ENCODE peak calls at places on chromosomes 12 and 14, in eight cellular contexts. One of them, this sample, is unnamed.

GRCh38 chr12:62631531-62632520 is 165.2 kb downstream of the MON2 start:
- DNase-seq in erythroblast: peak; percentile 41
- DNase-seq in heart left ventricle: peak; percentile 81
- DNase-seq in tibial nerve: peak; percentile 45
- DNase-seq in A549: peak; percentile 68
- DNase-seq in IMR-90: peak; percentile 61
- DNase-seq in GM12891: peak; percentile 39
- DNase-seq in body of pancreas: peak; percentile 69
- DNase-seq in this sample: peak; percentile 78

GRCh38 chr12:10366875-10367274 is 23.0 kb downstream of the KLRK1 start:
- DNase-seq in erythroblast: peak; percentile 5
- DNase-seq in tibial nerve: no peak
- DNase-seq in heart left ventricle: no peak
- DNase-seq in A549: peak; percentile 70
- DNase-seq in body of pancreas: no peak
- DNase-seq in GM12891: no peak
- DNase-seq in IMR-90: no peak
- DNase-seq in this sample: no peak

GRCh38 chr14:54147285-54147684 is 190.7 kb upstream of the BMP4 start:
- DNase-seq in heart left ventricle: no peak
- DNase-seq in body of pancreas: no peak
- DNase-seq in GM12891: no peak
- DNase-seq in tibial nerve: no peak
- DNase-seq in A549: peak; percentile 2
- DNase-seq in IMR-90: peak; percentile 12
- DNase-seq in erythroblast: no peak
- DNase-seq in this sample: no peak

GRCh38 chr12:8950287-8950574 is 786 bp upstream of the M6PR start:
- DNase-seq in heart left ventricle: no peak
- DNase-seq in erythroblast: no peak
- DNase-seq in A549: no peak
- DNase-seq in GM12891: no peak
- DNase-seq in tibial nerve: no peak
- DNase-seq in body of pancreas: no peak
- DNase-seq in IMR-90: no peak
- DNase-seq in this sample: no peak

GRCh38 chr14:31139301-31139847 is 68.2 kb downstream of the HECTD1 start:
- DNase-seq in erythroblast: no peak
- DNase-seq in GM12891: no peak
- DNase-seq in body of pancreas: no peak
- DNase-seq in IMR-90: no peak
- DNase-seq in tibial nerve: no peak
- DNase-seq in A549: no peak
- DNase-seq in heart left ventricle: no peak
- DNase-seq in this sample: no peak

GRCh38 chr14:34065222-34065621 is 114.3 kb upstream of the EGLN3 start:
- DNase-seq in erythroblast: no peak
- DNase-seq in body of pancreas: no peak
- DNase-seq in IMR-90: no peak
- DNase-seq in heart left ventricle: no peak
- DNase-seq in GM12891: no peak
- DNase-seq in tibial nerve: no peak
- DNase-seq in A549: no peak
- DNase-seq in this sample: no peak

GRCh38 chr14:90600619-90601018 is 203.8 kb downstream of the CALM1 start:
- DNase-seq in tibial nerve: no peak
- DNase-seq in erythroblast: no peak
- DNase-seq in heart left ventricle: no peak
- DNase-seq in A549: no peak
- DNase-seq in body of pancreas: no peak
- DNase-seq in GM12891: no peak
- DNase-seq in IMR-90: no peak
- DNase-seq in this sample: no peak

GRCh38 chr14:70020350-70021170 is 141.3 kb downstream of the SMOC1 start:
- DNase-seq in A549: no peak
- DNase-seq in tibial nerve: no peak
- DNase-seq in GM12891: no peak
- DNase-seq in body of pancreas: no peak
- DNase-seq in IMR-90: peak; percentile 32
- DNase-seq in heart left ventricle: no peak
- DNase-seq in erythroblast: no peak
- DNase-seq in this sample: no peak

GRCh38 chr12:52075409-52075724 is 4.1 kb upstream of the SMIM41 start:
- DNase-seq in IMR-90: peak; percentile 28
- DNase-seq in tibial nerve: no peak
- DNase-seq in A549: no peak
- DNase-seq in GM12891: no peak
- DNase-seq in erythroblast: no peak
- DNase-seq in heart left ventricle: no peak
- DNase-seq in body of pancreas: no peak
- DNase-seq in this sample: no peak

GRCh38 chr12:8647968-8648367 is 14.7 kb downstream of the MFAP5 start:
- DNase-seq in GM12891: no peak
- DNase-seq in heart left ventricle: no peak
- DNase-seq in IMR-90: no peak
- DNase-seq in tibial nerve: no peak
- DNase-seq in A549: no peak
- DNase-seq in erythroblast: no peak
- DNase-seq in body of pancreas: no peak
- DNase-seq in this sample: no peak

GRCh38 chr12:109627633-109628032 is 54.0 kb downstream of the MVK start:
- DNase-seq in GM12891: no peak
- DNase-seq in A549: peak; percentile 46
- DNase-seq in tibial nerve: no peak
- DNase-seq in heart left ventricle: no peak
- DNase-seq in body of pancreas: no peak
- DNase-seq in IMR-90: no peak
- DNase-seq in erythroblast: no peak
- DNase-seq in this sample: no peak

GRCh38 chr14:53954551-53955233 is 1.9 kb downstream of the BMP4 start:
- DNase-seq in tibial nerve: no peak
- DNase-seq in A549: peak; percentile 21
- DNase-seq in GM12891: no peak
- DNase-seq in IMR-90: peak; percentile 36
- DNase-seq in body of pancreas: peak; percentile 8
- DNase-seq in erythroblast: no peak
- DNase-seq in heart left ventricle: peak; percentile 69
- DNase-seq in this sample: peak; percentile 47

DNA sequence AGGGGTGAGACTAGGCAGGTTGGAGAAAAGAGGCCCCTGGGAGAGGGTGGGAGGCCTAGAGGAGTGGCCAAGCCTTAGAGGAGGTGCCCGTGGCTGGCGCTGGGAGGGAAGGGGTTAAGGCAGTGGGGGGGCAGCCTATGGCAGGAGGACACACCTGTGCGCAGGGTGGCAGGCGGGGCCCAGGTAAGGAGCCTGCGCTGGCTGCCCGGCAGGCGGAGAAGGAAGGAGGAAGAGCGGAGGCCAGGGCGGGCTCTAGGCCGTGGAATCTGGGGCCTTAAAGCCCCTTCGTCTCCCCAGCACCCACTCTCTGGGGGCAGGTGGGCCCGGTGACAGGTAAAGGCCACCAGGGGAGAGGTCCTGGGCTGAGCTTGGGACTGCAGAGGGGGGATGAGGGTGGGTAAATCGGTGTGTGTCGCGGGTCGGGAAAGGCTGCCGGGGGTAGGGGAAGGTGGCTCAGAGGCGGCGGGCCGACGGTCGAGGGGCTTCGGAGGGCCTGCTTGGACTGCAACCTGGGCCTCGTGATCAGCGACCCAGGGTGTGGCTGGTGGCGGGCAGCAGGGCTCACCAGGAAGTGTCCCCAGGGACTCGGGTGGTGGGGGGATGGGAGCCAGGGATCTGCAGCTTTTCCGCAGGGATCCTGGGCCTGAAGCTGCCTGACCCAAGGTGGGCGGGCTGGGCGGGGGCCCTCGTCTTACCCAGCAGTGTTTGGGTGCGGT is 7.3 kb downstream of the PHB2 start:
- DNase-seq in erythroblast: no peak
- DNase-seq in GM12891: no peak
- DNase-seq in heart left ventricle: no peak
- DNase-seq in tibial nerve: no peak
- DNase-seq in body of pancreas: peak; percentile 96
- DNase-seq in A549: no peak
- DNase-seq in IMR-90: no peak
- DNase-seq in this sample: no peak
- TF ChIP-seq POLR2A in erythroblast: no peak
- TF ChIP-seq POLR2A in GM12891: no peak
- TF ChIP-seq POLR2A in heart left ventricle: no peak
- TF ChIP-seq POLR2A in tibial nerve: no peak
- TF ChIP-seq POLR2A in body of pancreas: peak; percentile 98
- TF ChIP-seq POLR2A in A549: no peak
- TF ChIP-seq POLR2A in IMR-90: no peak
- TF ChIP-seq POLR2A in this sample: no peak

GRCh38 chr12:131873293-131873692 is 21.1 kb upstream of the ULK1 start:
- DNase-seq in GM12891: no peak
- DNase-seq in IMR-90: no peak
- DNase-seq in body of pancreas: no peak
- DNase-seq in A549: no peak
- DNase-seq in erythroblast: no peak
- DNase-seq in heart left ventricle: no peak
- DNase-seq in tibial nerve: no peak
- DNase-seq in this sample: no peak
- TF ChIP-seq POLR2A in GM12891: no peak
- TF ChIP-seq POLR2A in IMR-90: no peak
- TF ChIP-seq POLR2A in body of pancreas: no peak
- TF ChIP-seq POLR2A in A549: no peak
- TF ChIP-seq POLR2A in erythroblast: no peak
- TF ChIP-seq POLR2A in heart left ventricle: no peak
- TF ChIP-seq POLR2A in tibial nerve: no peak
- TF ChIP-seq POLR2A in this sample: no peak

GRCh38 chr14:47555333-47555732 is 120.1 kb downstream of the MDGA2 start:
- DNase-seq in erythroblast: no peak
- DNase-seq in heart left ventricle: no peak
- DNase-seq in tibial nerve: no peak
- DNase-seq in GM12891: no peak
- DNase-seq in IMR-90: no peak
- DNase-seq in A549: no peak
- DNase-seq in body of pancreas: no peak
- DNase-seq in this sample: no peak

GRCh38 chr14:47549886-47550285 is 125.5 kb downstream of the MDGA2 start:
- DNase-seq in erythroblast: no peak
- DNase-seq in tibial nerve: no peak
- DNase-seq in body of pancreas: no peak
- DNase-seq in IMR-90: no peak
- DNase-seq in A549: no peak
- DNase-seq in GM12891: no peak
- DNase-seq in heart left ventricle: no peak
- DNase-seq in this sample: no peak
- TF ChIP-seq POLR2A in erythroblast: no peak
- TF ChIP-seq POLR2A in tibial nerve: no peak
- TF ChIP-seq POLR2A in body of pancreas: no peak
- TF ChIP-seq POLR2A in IMR-90: no peak
- TF ChIP-seq POLR2A in A549: no peak
- TF ChIP-seq POLR2A in GM12891: no peak
- TF ChIP-seq POLR2A in heart left ventricle: no peak
- TF ChIP-seq POLR2A in this sample: no peak

GRCh38 chr14:76775695-76776305 is 14.5 kb downstream of the VASH1 start:
- DNase-seq in body of pancreas: peak; percentile 34
- DNase-seq in GM12891: no peak
- DNase-seq in tibial nerve: no peak
- DNase-seq in heart left ventricle: no peak
- DNase-seq in erythroblast: no peak
- DNase-seq in IMR-90: no peak
- DNase-seq in A549: no peak
- DNase-seq in this sample: no peak

GRCh38 chr14:76773956-76774355 is 12.7 kb downstream of the VASH1 start:
- DNase-seq in heart left ventricle: no peak
- DNase-seq in GM12891: no peak
- DNase-seq in body of pancreas: no peak
- DNase-seq in IMR-90: no peak
- DNase-seq in A549: no peak
- DNase-seq in tibial nerve: no peak
- DNase-seq in erythroblast: no peak
- DNase-seq in this sample: no peak

GRCh38 chr14:76773188-76773885 is 12.1 kb downstream of the VASH1 start:
- DNase-seq in body of pancreas: peak; percentile 60
- DNase-seq in GM12891: no peak
- DNase-seq in erythroblast: peak; percentile 56
- DNase-seq in heart left ventricle: peak; percentile 79
- DNase-seq in tibial nerve: no peak
- DNase-seq in A549: peak; percentile 53
- DNase-seq in IMR-90: peak; percentile 82
- DNase-seq in this sample: no peak

GRCh38 chr14:76775159-76775694 is 14.0 kb downstream of the VASH1 start:
- DNase-seq in IMR-90: no peak
- DNase-seq in body of pancreas: no peak
- DNase-seq in GM12891: no peak
- DNase-seq in erythroblast: no peak
- DNase-seq in heart left ventricle: no peak
- DNase-seq in tibial nerve: no peak
- DNase-seq in A549: no peak
- DNase-seq in this sample: no peak

DNA sequence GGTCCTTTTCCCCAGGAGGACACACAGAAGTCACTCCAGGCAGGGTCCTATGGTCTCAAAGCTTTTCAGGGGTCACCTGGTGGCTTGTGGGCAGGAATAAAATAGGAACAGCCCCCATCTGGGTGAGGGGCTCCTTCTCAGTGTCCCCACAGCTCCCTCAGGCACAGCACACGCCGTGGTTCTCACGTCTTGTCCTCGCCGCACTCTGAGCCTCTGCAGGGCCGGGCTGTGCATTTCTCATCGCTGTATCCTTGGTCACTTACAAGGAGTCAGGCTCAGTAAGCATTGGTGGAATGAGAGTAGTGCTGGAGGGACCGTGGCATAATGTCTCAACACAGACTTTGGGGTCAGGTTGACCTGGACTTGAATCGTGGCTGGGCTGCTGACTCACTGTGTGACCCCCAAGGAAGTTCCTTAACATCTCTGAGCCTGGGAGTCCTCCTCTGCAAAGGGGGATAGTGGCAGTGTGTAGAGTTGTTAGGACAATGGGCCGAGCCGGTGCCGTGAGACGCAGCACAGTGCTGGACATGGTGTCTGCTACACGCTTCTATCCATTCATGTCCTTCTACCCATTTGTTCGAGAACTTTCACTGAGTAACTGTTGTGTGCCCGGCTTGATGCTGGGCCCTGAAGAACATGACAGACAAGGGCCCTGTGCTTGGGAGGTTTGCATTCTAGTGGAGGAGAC is 13.3 kb downstream of the VASH1 start:
- DNase-seq in body of pancreas: no peak
- DNase-seq in GM12891: no peak
- DNase-seq in erythroblast: no peak
- DNase-seq in A549: no peak
- DNase-seq in tibial nerve: no peak
- DNase-seq in IMR-90: no peak
- DNase-seq in heart left ventricle: no peak
- DNase-seq in this sample: no peak
- TF ChIP-seq POLR2A in body of pancreas: no peak
- TF ChIP-seq POLR2A in GM12891: no peak
- TF ChIP-seq POLR2A in erythroblast: no peak
- TF ChIP-seq POLR2A in A549: no peak
- TF ChIP-seq POLR2A in tibial nerve: no peak
- TF ChIP-seq POLR2A in IMR-90: no peak
- TF ChIP-seq POLR2A in heart left ventricle: no peak
- TF ChIP-seq POLR2A in this sample: no peak